ENCODE peak calls at places on chromosomes 7 and 10, in six cellular contexts. H is GM12865, R is A549, S is AG09319, M is cardiac fibroblast, F is choroid plexus epithelial cell. X is an unnamed sample.

GRCh38 chr7:151888079-151888673 is 11.3 kb upstream of the PRKAG2 start:
- DNase-seq in M (no peak), H (no peak), F (no peak), S (no peak), R (no peak), X (no peak)

GRCh38 chr7:4144801-4145470 is 537.2 kb upstream of the FOXK1 start:
- DNase-seq in S (no peak), H (no peak), F (peak; percentile 3), R (no peak), M (peak; percentile 22), X (no peak)

GRCh38 chr7:131159961-131160361 is 167.7 kb upstream of the MKLN1 start:
- DNase-seq in R (no peak), H (no peak), S (no peak), M (peak; percentile 70), F (peak; percentile 55), X (peak; percentile 12)

GRCh38 chr7:82050134-82050533 is 280.3 kb upstream of the HGF start:
- DNase-seq in M (peak; percentile 92), S (peak; percentile 19), F (peak; percentile 93), H (no peak), R (peak; percentile 70), X (peak; percentile 3)

GRCh38 chr7:219581-220150 is 27.3 kb downstream of the FAM20C start:
- DNase-seq in R (no peak), H (no peak), M (no peak), F (no peak), S (no peak), X (no peak)

GRCh38 chr7:37430126-37430525 is 18.5 kb downstream of the ELMO1 start:
- DNase-seq in R (no peak), F (no peak), M (no peak), S (no peak), H (no peak), X (no peak)

GRCh38 chr7:28701731-28702130 is 256.4 kb downstream of the TRIL start:
- DNase-seq in H (no peak), M (no peak), S (no peak), F (no peak), R (no peak), X (no peak)

GRCh38 chr10:71868192-71868697 is 17.2 kb upstream of the PSAP start:
- DNase-seq in R (peak; percentile 57), H (peak; percentile 48), F (peak; percentile 91), M (peak; percentile 89), S (no peak), X (peak; percentile 91)

GRCh38 chr7:138431517-138431916 is 28.5 kb upstream of the TRIM24 start:
- DNase-seq in M (no peak), R (no peak), S (no peak), H (peak; percentile 5), F (no peak), X (no peak)

GRCh38 chr10:117503170-117503885 is 39.2 kb upstream of the EMX2 start:
- DNase-seq in S (peak; percentile 19), M (peak; percentile 7), R (no peak), H (peak; percentile 44), F (peak; percentile 12), X (peak; percentile 23)

GRCh38 chr7:134645935-134646334 is 718 bp upstream of the BPGM start:
- DNase-seq in R (no peak), F (peak; percentile 57), S (no peak), H (peak; percentile 8), M (peak; percentile 68), X (peak; percentile 21)

GRCh38 chr10:26725837-26726727 is 28.6 kb downstream of the PDSS1 start:
- DNase-seq in H (peak; percentile 64), M (peak; percentile 76), R (peak; percentile 18), F (peak; percentile 85), S (peak; percentile 47), X (peak; percentile 63)

GRCh38 chr10:26730548-26730947 is 33.0 kb downstream of the PDSS1 start:
- DNase-seq in S (no peak), F (no peak), M (no peak), R (no peak), H (no peak), X (no peak)

GRCh38 chr10:26729395-26729794 is 31.9 kb downstream of the PDSS1 start:
- DNase-seq in F (no peak), M (no peak), H (no peak), S (no peak), R (no peak), X (no peak)

GRCh38 chr10:26727005-26727404 is 29.5 kb downstream of the PDSS1 start:
- DNase-seq in H (no peak), S (no peak), M (peak; percentile 51), F (no peak), R (no peak), X (no peak)

DNA sequence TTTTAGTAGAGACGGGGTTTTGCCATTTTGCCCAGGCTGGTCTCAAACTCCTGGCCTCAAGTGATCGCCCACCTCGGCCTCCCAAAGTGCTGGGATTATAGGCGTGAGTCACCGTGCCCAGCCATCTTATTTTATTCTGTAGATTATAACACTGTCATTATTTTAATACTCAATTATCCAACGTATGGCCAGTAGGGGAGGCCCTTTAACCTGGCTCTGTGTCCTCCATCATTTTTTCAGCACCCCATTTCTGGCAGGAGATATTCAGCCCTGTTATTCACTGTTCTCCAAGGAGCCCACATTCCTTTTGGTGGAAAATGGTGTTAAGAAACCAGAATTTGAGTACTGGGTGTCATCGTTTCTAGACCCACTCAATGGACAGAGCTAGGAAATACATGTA is 31.5 kb downstream of the PDSS1 start:
- DNase-seq in R (no peak), H (no peak), F (no peak), M (no peak), S (no peak), X (no peak)
- TF ChIP-seq CTCF in R (no peak), H (peak; percentile 21), F (peak; percentile 28), M (peak; percentile 6), S (no peak), X (no peak)

DNA sequence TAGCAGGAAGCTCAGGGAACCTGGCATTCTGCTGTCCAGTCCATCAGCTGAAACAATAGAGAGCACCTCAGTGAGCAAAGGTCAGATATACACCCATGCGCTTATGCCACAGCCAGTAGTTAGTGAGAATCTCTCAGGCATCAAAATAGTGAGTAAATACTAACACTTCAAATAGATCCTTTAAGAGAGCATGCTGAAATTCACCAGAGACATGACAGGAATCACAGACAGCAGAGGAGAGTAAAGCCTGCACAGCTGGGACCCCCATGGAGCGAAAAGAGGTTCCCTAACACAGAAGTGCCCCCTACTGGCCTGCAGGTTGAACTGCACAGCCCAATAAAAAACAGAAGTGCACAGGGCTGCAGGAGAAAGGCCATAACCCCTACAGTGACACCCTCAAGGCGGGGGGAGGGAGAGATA is 57.6 kb upstream of the ANTXRL start:
- DNase-seq in F (peak; percentile 53), M (peak; percentile 11), R (peak; percentile 64), H (peak; percentile 9), S (no peak), X (peak; percentile 28)
- TF ChIP-seq CTCF in F (peak; percentile 86), M (peak; percentile 73), R (peak; percentile 59), H (peak; percentile 69), S (peak; percentile 55), X (peak; percentile 55)

GRCh38 chr7:2926898-2927405 is 82.8 kb upstream of the GNA12 start:
- DNase-seq in H (no peak), M (no peak), R (no peak), F (no peak), S (no peak), X (no peak)
- TF ChIP-seq CTCF in H (no peak), M (no peak), R (no peak), F (no peak), S (no peak), X (no peak)

GRCh38 chr7:5526190-5527037 is 102.8 kb upstream of the TNRC18 start:
- DNase-seq in F (peak; percentile 53), S (peak; percentile 52), M (peak; percentile 57), H (no peak), R (no peak), X (peak; percentile 81)
- TF ChIP-seq CTCF in F (no peak), S (no peak), M (no peak), H (peak; percentile 9), R (peak; percentile 20), X (peak; percentile 16)

GRCh38 chr10:50575477-50576244 is 48.1 kb downstream of the SGMS1 start:
- DNase-seq in R (no peak), H (no peak), F (no peak), S (no peak), M (no peak), X (no peak)

GRCh38 chr10:50572017-50572491 is 51.7 kb downstream of the SGMS1 start:
- DNase-seq in R (no peak), M (no peak), S (no peak), H (no peak), F (no peak), X (no peak)

GRCh38 chr10:50574932-50575331 is 48.8 kb downstream of the SGMS1 start:
- DNase-seq in R (no peak), F (no peak), S (no peak), M (no peak), H (no peak), X (no peak)

GRCh38 chr10:50576245-50576815 is 47.4 kb downstream of the SGMS1 start:
- DNase-seq in R (no peak), S (no peak), H (no peak), M (peak; percentile 57), F (no peak), X (no peak)

GRCh38 chr10:50574305-50574704 is 49.5 kb downstream of the SGMS1 start:
- DNase-seq in S (no peak), F (no peak), R (no peak), M (no peak), H (no peak), X (no peak)
- TF ChIP-seq CTCF in S (no peak), F (peak; percentile 22), R (no peak), M (peak; percentile 24), H (peak; percentile 5), X (no peak)

DNA sequence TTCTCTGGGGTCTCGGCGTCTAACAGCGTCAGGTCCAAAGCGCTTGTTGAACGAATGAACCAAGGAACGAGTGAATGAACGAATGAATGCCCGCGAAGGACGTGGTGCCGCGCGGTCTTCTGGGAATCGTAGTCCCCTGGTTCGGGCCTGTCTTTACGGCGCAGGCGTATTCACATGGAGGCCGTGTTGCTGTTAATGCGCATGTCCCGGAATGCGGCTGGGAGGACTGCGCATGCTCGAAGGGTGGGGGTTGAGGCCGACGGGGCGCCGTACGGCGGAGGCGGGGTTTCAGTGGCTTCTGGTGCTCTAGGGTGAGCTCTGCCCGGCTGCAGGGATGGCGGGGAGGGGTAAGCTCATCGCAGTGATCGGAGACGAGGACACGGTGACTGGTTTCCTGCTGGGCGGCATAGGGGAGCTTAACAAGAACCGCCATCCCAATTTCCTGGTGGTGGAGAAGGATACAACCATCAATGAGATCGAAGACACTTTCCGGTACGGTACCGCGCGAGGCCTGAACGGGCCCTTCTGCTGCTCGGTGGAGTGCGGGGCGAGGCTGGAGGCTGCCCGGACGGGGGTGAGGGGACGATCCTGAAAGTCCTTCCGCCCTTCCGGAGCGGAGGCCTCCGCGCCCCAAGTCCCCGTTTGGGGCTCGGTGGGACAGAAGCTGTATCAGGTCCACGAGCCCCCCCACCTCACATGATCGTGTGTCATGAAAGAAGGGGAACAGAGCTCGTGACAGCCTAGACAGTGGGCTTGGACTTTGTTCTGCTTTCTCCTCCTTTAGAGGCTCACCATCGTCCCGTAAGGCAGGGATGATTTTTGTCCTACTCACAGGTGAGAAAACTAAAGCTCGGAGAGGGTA is at the start of gene ATP6V1F:
- DNase-seq in H (peak; percentile 98), S (peak; percentile 93), F (peak; percentile 98), M (peak; percentile 98), R (peak; percentile 98), X (peak; percentile 98)
- TF ChIP-seq CTCF in H (no peak), S (no peak), F (no peak), M (no peak), R (no peak), X (no peak)

DNA sequence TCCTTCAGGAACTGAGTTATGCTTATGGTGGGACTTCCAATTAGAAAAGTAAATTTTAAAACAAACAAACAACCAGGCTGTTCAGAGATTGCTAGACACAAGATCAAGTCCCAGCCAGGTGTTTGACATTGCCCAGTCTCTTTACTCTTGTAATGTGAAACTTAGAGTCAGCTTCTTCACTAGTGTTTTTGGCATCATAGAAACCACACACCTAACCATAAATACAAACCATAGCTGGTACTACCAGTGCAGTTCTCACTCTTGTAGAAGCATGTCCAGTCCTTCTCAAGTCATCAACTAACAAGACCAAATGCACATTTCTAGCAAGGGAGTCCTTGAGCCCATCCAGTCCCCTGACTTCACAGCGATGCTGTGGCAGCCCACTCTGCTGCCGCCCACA is 339.9 kb downstream of the GFRA1 start:
- DNase-seq in S (no peak), M (no peak), H (no peak), F (no peak), R (no peak), X (no peak)
- TF ChIP-seq CTCF in S (no peak), M (no peak), H (no peak), F (no peak), R (no peak), X (no peak)

X was measured in MCF 10A.